ENCODE peak calls at places on chromosomes 5 and 9, in five cellular contexts. A is neural progenitor cell, D is HCT116, M is GM23248, C is endothelial cell of umbilical vein. U is an unnamed sample.

GRCh38 chr5:104241051-104241450 is 678.5 kb upstream of the NUDT12 start:
- DNase-seq in A (peak; percentile 5), D (no peak), M (no peak), C (no peak), U (peak; percentile 16)

GRCh38 chr5:76331139-76331538 is 71.9 kb upstream of the IQGAP2 start:
- DNase-seq in A (peak; percentile 55), D (no peak), M (no peak), C (no peak), U (no peak)

GRCh38 chr9:93080406-93080805 is 15.6 kb upstream of the CARD19 start:
- DNase-seq in A (peak; percentile 0), D (no peak), M (no peak), C (no peak), U (no peak)

GRCh38 chr9:75170898-75171360 is 82.6 kb downstream of the OSTF1 start:
- DNase-seq in A (no peak), D (no peak), M (no peak), C (no peak), U (peak; percentile 72)

GRCh38 chr9:131008909-131009618 is at the start of gene LAMC3:
- DNase-seq in A (peak; percentile 61), D (no peak), M (peak; percentile 60), C (no peak), U (no peak)

GRCh38 chr5:14366763-14367162 is 214.8 kb upstream of the OTULINL start:
- DNase-seq in A (no peak), D (no peak), M (no peak), C (no peak), U (no peak)

GRCh38 chr5:94945656-94946055 is 327.2 kb downstream of the SLF1 start:
- DNase-seq in A (no peak), D (no peak), M (no peak), C (no peak), U (no peak)

GRCh38 chr5:95446560-95447221 is 55.5 kb downstream of the FAM81B start:
- DNase-seq in A (no peak), D (no peak), M (peak; percentile 3), C (no peak), U (peak; percentile 57)

GRCh38 chr5:110150199-110150598 is 460.5 kb downstream of the MAN2A1 start:
- DNase-seq in A (no peak), D (no peak), M (peak; percentile 22), C (no peak), U (peak; percentile 13)

GRCh38 chr9:88198346-88198807 is 60.1 kb upstream of the SPATA31C2 start:
- DNase-seq in A (no peak), D (no peak), M (peak; percentile 81), C (no peak), U (peak; percentile 28)

GRCh38 chr5:153883829-153884228 is 154.9 kb downstream of the FAM114A2 start:
- DNase-seq in A (peak; percentile 65), D (no peak), M (peak; percentile 71), C (no peak), U (no peak)

GRCh38 chr9:73807956-73808355 is 656.3 kb downstream of the ANXA1 start:
- DNase-seq in A (no peak), D (no peak), M (no peak), C (no peak), U (peak; percentile 9)

GRCh38 chr5:172603425-172603824 is 37.6 kb upstream of the NEURL1B start:
- DNase-seq in A (peak; percentile 52), D (no peak), M (peak; percentile 42), C (no peak), U (no peak)

GRCh38 chr5:78065073-78065472 is 229.4 kb downstream of the AP3B1 start:
- DNase-seq in A (no peak), D (no peak), M (no peak), C (no peak), U (no peak)

GRCh38 chr5:147216552-147217154 is 18.2 kb upstream of the STK32A start:
- DNase-seq in A (peak; percentile 36), D (no peak), M (peak; percentile 5), C (no peak), U (no peak)

GRCh38 chr5:74412064-74412463 is 228.5 kb downstream of the ENC1 start:
- DNase-seq in A (peak; percentile 70), D (no peak), M (no peak), C (no peak), U (no peak)

GRCh38 chr5:74415695-74416102 is 224.8 kb downstream of the ENC1 start:
- DNase-seq in A (no peak), D (no peak), M (no peak), C (peak; percentile 90), U (no peak)

GRCh38 chr5:74409737-74410136 is 230.8 kb downstream of the ENC1 start:
- DNase-seq in A (no peak), D (no peak), M (no peak), C (no peak), U (no peak)

GRCh38 chr5:74414228-74414627 is 226.3 kb downstream of the ENC1 start:
- DNase-seq in A (no peak), D (no peak), M (no peak), C (no peak), U (no peak)

DNA sequence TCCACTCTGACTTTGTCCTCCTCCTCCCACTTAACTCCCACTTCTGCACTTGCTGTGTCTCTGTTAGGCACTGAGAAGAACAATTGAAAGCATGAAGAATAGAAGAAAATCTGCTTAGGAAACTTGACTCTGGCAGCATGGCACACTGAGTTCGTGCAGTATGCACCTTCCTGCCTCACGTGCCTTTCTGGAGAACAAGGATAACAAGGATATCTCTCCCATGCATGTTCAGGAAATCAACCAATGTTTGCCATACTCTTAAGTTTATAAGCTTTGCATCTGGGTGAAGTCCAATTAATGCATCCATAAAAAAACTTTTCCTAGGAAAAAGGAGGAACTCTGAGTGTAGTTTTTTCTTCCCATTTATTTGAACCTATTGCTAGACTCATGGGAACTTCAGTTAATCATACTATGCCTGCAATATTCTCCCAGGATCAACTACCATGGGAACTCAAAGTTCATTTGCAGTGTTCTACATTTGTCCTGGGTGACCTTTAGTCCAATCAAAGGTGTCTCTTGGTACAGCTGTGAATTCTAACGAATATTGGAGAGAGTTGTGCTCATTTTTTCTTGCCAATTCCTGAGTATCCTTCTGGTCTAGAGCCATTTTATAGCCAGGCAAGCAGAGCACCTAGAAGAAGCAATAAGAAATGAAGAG is 227.0 kb downstream of the ENC1 start:
- DNase-seq in A (no peak), D (no peak), M (no peak), C (peak; percentile 70), U (no peak)
- H3K79me2 ChIP-seq in A (no peaks in the 10 kb centered on the region), D (no peaks in the 10 kb centered on the region), M (no peaks in the 10 kb centered on the region), C (no peaks in the 10 kb centered on the region), U (no peaks in the 10 kb centered on the region)

DNA sequence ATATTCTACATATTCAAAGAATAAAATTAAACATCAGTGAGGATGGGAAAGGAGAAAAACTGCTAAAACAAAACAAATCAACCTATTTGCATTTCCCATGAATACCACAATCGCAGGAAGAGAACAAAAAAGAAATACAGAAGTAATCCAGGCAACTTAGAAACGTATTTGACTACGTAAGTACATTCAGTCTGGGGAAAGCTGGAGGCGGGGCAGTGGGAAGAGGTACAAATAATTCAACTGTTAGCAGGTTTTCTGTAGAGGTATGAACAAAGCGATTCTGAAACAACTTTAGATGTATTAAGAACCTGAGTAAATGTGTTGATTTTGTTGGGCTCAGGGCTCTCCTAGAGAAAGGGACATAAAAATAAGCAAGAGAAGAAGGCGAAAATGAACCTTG is 7.6 kb downstream of the ZFP62 start:
- DNase-seq in A (no peak), D (no peak), M (no peak), C (no peak), U (no peak)
- H3K9ac ChIP-seq in A (no peak overlapping the region), D (no peak overlapping the region), M (no peak overlapping the region), C (no peak overlapping the region), U (no peak overlapping the region)

GRCh38 chr9:69200071-69200470 is 26.0 kb downstream of the TJP2 start:
- DNase-seq in A (no peak), D (no peak), M (peak; percentile 52), C (no peak), U (peak; percentile 80)

GRCh38 chr9:69197687-69198086 is 23.6 kb downstream of the TJP2 start:
- DNase-seq in A (no peak), D (no peak), M (no peak), C (no peak), U (no peak)

GRCh38 chr9:69195681-69196080 is 21.6 kb downstream of the TJP2 start:
- DNase-seq in A (no peak), D (no peak), M (no peak), C (no peak), U (no peak)

GRCh38 chr9:69195019-69195418 is 20.9 kb downstream of the TJP2 start:
- DNase-seq in A (no peak), D (no peak), M (no peak), C (no peak), U (no peak)

DNA sequence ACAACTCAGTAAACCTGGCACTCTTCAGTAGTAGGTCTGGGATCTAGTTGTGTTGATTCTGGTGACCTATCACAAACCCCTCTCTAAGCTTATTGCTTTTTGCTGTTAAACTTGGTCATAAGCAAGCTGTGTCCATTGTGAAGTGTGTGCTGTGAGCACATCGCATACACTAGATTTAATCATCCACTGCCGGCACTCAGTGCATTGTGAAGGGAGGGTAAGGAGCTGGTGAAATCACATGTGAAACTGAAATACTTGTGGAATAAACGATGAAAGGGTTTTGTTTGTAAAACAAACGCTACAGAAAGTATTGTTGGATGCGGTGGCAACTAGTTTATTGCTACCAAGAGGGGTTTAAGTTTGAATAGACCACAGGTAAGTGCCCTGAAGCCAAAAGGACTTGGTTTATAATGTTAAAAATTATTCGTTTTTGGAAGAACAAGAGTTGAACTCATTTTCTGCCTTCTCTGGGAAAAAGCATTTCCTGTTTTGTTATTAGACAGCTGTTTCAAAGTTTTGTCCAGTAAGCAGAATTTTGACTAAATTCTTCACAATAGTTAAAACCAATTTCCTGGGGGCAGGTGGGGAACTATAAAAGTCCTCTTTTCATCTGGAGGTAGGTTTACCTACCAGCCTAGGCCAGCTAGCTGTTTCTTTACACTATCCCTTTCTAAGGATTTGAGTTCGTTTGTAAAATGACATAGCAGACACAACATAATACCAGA is 24.6 kb downstream of the TJP2 start:
- DNase-seq in A (no peak), D (no peak), M (no peak), C (no peak), U (no peak)
- H3K79me2 ChIP-seq in A (peaks cover 41% of the 10 kb centered on the region), D (peaks cover 26% of the 10 kb centered on the region), M (peaks cover 57% of the 10 kb centered on the region), C (peaks cover 98% of the 10 kb centered on the region), U (peaks cover 97% of the 10 kb centered on the region)

GRCh38 chr5:9594913-9595312 is 35.2 kb downstream of the TAS2R1 start:
- DNase-seq in A (no peak), D (no peak), M (no peak), C (no peak), U (no peak)
- H3K9ac ChIP-seq in A (no peak overlapping the region), D (no peak overlapping the region), M (no peak overlapping the region), C (no peak overlapping the region), U (no peak overlapping the region)

GRCh38 chr9:115111854-115112253 is 6.1 kb downstream of the TNC start:
- DNase-seq in A (no peak), D (no peak), M (peak; percentile 27), C (no peak), U (no peak)
- H3K79me2 ChIP-seq in A (no peaks in the 10 kb centered on the region), D (no peaks in the 10 kb centered on the region), M (peaks cover 58% of the 10 kb centered on the region), C (no peaks in the 10 kb centered on the region), U (no peaks in the 10 kb centered on the region)

DNA sequence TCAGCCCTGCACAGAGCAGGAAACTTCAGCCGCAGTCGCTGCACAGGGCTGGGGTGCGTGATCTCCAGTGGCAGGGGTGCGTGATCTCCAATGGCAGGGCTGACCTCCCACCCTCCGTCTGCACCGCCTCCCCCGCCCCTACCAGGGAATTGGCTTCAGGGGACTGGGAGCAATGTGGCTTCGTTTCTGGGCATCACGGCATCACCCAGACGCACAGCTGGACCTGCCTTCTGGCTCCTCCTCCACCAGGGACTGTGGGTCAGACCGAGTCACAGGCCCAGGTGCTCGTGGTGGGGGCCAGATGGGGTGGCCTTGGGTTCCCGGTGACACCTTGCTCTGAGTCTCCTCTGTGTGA is 51.0 kb downstream of the AHRR start:
- DNase-seq in A (no peak), D (no peak), M (no peak), C (no peak), U (no peak)
- H3K9ac ChIP-seq in A (no peak overlapping the region), D (peak overlapping the region; percentile 73), M (peak overlapping the region; percentile 88), C (no peak overlapping the region), U (no peak overlapping the region)

U was measured in mammary epithelial cell.